ENCODE peak calls at places on chromosomes 7 and 10, in nine cellular contexts. N is uterus, O is IMR-90, X is tibial nerve, B is endothelial cell of umbilical vein, S is body of pancreas, W is ovary, H is breast epithelium, J is HepG2. Z is an unnamed sample.

GRCh38 chr7:158824028-158824427 is 5.3 kb downstream of the ESYT2 start:
- DNase-seq in B (no peak), N (no peak), S (no peak), X (no peak), O (no peak), H (no peak), J (no peak), W (no peak), Z (no peak)

GRCh38 chr10:34994565-34995142 is 95.5 kb downstream of the CUL2 start:
- DNase-seq in H (peak), X (no peak), B (peak), S (peak), W (peak), O (peak), N (peak), J (peak), Z (no peak)

GRCh38 chr7:106054133-106054532 is 58.0 kb downstream of the SYPL1 start:
- DNase-seq in J (no peak), B (no peak), W (no peak), X (no peak), S (no peak), H (no peak), N (no peak), O (no peak), Z (no peak)

GRCh38 chr10:86178401-86179142 is 188.0 kb downstream of the GRID1 start:
- DNase-seq in O (no peak), B (no peak), H (no peak), J (peak), S (peak), W (no peak), X (no peak), N (no peak), Z (no peak)

GRCh38 chr10:31650010-31650409 is 278.6 kb downstream of the ARHGAP12 start:
- DNase-seq in W (peak), J (no peak), B (peak), X (peak), H (no peak), O (peak), N (peak), S (peak), Z (peak)

GRCh38 chr10:71220689-71221540 is 8.5 kb downstream of the UNC5B start:
- DNase-seq in X (no peak), H (peak), B (no peak), W (no peak), N (no peak), J (no peak), O (no peak), S (no peak), Z (peak)

GRCh38 chr10:59896186-59896585 is 10.2 kb downstream of the CCDC6 start:
- DNase-seq in N (no peak), H (no peak), O (no peak), W (no peak), J (no peak), X (no peak), S (no peak), B (no peak), Z (peak)

GRCh38 chr10:82882722-82883121 is 1007.7 kb downstream of the NRG3 start:
- DNase-seq in B (no peak), W (no peak), J (no peak), S (no peak), X (no peak), O (no peak), H (no peak), N (no peak), Z (no peak)

GRCh38 chr7:92968502-92968901 is 132.1 kb upstream of the CDK6 start:
- DNase-seq in S (no peak), J (no peak), O (peak), N (no peak), W (no peak), B (no peak), H (no peak), X (no peak), Z (no peak)

GRCh38 chr10:62734781-62735463 is 69.6 kb upstream of the ADO start:
- DNase-seq in O (no peak), J (no peak), H (no peak), W (no peak), X (no peak), B (no peak), N (no peak), S (no peak), Z (no peak)

GRCh38 chr10:58661336-58661735 is 148.7 kb downstream of the BICC1 start:
- DNase-seq in H (no peak), N (no peak), B (no peak), X (no peak), W (no peak), J (no peak), S (no peak), O (peak), Z (no peak)

DNA sequence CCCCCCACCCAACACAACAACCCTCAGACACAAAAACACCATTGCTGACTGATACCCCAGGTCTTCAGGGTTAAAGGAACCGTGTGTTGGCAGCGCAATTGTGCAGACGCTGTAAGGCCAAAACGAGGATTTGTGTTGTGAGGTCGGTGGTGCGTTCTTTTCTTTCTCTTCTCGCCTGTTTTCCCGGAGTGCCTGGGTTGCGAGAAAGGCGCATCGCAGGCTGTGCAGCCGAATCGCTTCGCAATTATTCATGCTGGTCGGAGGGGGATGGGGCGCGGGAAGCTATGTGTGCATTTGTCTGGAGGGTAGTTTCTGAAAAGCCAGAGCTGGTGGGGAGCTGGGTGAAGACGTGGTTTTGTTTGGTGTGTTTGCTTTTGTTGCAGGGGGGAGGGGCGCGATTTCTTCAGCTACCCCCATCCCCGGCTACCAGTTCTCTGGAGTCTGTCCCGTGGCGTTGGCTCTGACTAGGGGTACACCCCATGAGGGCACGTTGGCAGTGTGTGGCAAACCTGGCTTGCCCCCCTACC is 2.1 kb downstream of the MXI1 start:
- DNase-seq in N (peak), B (peak), J (no peak), S (peak), W (peak), X (no peak), O (peak), H (peak), Z (peak)
- TF ChIP-seq POLR2A in N (no peak), B (no peak), J (peak), S (peak), W (peak), X (no peak), O (no peak), H (peak), Z (no peak)

GRCh38 chr7:24574365-24574764 is 1.1 kb downstream of the PALS2 start:
- DNase-seq in J (no peak), O (peak), X (no peak), H (no peak), S (no peak), N (no peak), B (no peak), W (no peak), Z (no peak)

GRCh38 chr7:24572421-24573007 is 738 bp upstream of the PALS2 start:
- DNase-seq in J (peak), X (peak), O (peak), W (peak), H (peak), B (peak), S (peak), N (peak), Z (peak)

GRCh38 chr7:24572014-24572413 is 1.2 kb upstream of the PALS2 start:
- DNase-seq in O (no peak), H (no peak), X (no peak), B (no peak), S (no peak), J (no peak), W (no peak), N (no peak), Z (no peak)

GRCh38 chr7:24573554-24574338 is 494 bp downstream of the PALS2 start:
- DNase-seq in W (peak), X (peak), N (peak), J (peak), S (peak), O (peak), B (peak), H (peak), Z (peak)

GRCh38 chr7:24573008-24573553 is at the start of gene PALS2:
- DNase-seq in W (peak), B (peak), N (peak), S (peak), H (peak), O (peak), J (peak), X (peak), Z (peak)
- TF ChIP-seq POLR2A in W (peak), B (no peak), N (peak), S (peak), H (no peak), O (no peak), J (no peak), X (peak), Z (no peak)

GRCh38 chr10:79067241-79068202 is 1.2 kb upstream of the ZMIZ1 start:
- DNase-seq in X (peak), O (peak), H (peak), W (peak), B (peak), J (peak), N (peak), S (peak), Z (peak)

GRCh38 chr10:79070091-79070610 is 1.4 kb downstream of the ZMIZ1 start:
- DNase-seq in W (peak), H (no peak), B (no peak), O (no peak), X (no peak), N (no peak), S (peak), J (no peak), Z (peak)

GRCh38 chr10:79069325-79070090 is 742 bp downstream of the ZMIZ1 start:
- DNase-seq in H (no peak), J (no peak), B (peak), X (no peak), N (no peak), O (no peak), S (peak), W (peak), Z (peak)

GRCh38 chr10:79068203-79068561 is 584 bp upstream of the ZMIZ1 start:
- DNase-seq in J (no peak), O (no peak), X (no peak), B (peak), H (no peak), W (no peak), N (no peak), S (no peak), Z (no peak)

DNA sequence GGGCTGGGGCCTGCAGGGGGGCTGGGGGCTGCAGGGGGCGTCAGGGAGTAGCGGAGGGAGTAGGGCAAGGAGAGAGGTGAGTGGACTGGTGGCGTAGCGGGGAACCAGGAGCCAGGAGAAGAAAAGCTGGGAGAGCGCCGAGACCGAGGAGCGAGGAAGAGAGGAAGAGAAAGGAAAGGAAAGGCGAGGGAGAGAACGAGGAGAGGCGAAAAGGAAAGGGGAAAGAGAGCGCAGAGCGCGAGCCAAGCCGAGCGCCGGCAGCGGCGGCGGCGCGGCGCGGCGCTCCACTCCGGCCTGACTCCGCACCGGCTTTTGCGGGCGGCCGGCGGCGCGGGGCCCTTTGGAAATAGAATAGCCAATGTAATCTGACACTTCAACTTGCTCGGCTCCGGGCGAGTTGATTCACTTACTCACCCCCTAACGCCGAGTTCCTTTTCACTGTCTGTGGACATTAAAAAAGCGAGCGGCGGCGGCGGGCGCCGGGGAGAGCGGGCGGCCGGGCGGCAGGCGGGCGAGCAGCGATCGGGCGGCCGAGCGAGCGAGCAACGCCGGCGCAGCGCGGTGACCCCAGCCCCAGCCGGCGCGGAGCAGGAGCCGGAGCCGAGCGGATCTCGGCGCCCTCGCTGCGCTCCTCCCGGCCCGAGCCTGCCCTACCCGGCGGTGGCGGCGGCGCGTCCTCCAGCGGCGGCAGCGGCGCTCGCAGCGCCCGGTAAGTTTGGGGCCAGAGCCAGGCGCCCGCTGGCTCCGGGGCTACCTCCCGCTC is at the start of gene ZMIZ1:
- DNase-seq in X (peak), J (peak), B (peak), N (peak), W (peak), S (peak), O (peak), H (peak), Z (peak)
- TF ChIP-seq POLR2A in X (peak), J (no peak), B (peak), N (peak), W (peak), S (peak), O (peak), H (no peak), Z (peak)

GRCh38 chr7:54758702-54759665 is at the start of gene SEC61G:
- DNase-seq in W (peak), X (peak), B (peak), N (peak), O (peak), J (peak), S (peak), H (peak), Z (peak)
- TF ChIP-seq POLR2A in W (peak), X (peak), B (peak), N (peak), O (peak), J (peak), S (peak), H (peak), Z (peak)

GRCh38 chr10:1101946-1102345 is 45.8 kb downstream of the WDR37 start:
- DNase-seq in J (no peak), S (no peak), N (no peak), O (no peak), W (no peak), X (no peak), H (no peak), B (no peak), Z (no peak)
- TF ChIP-seq POLR2A in J (no peak), S (no peak), N (no peak), O (no peak), W (no peak), X (no peak), H (no peak), B (no peak), Z (no peak)

GRCh38 chr7:55019691-55020480 is 1.1 kb downstream of the EGFR start:
- DNase-seq in J (no peak), N (peak), H (no peak), W (peak), X (no peak), B (no peak), S (peak), O (no peak), Z (peak)
- TF ChIP-seq POLR2A in J (no peak), N (no peak), H (no peak), W (no peak), X (no peak), B (no peak), S (peak), O (no peak), Z (no peak)

GRCh38 chr10:22005763-22006162 is 2.2 kb upstream of the DNAJC1 start:
- DNase-seq in X (no peak), O (no peak), W (no peak), S (no peak), B (no peak), H (no peak), J (no peak), N (no peak), Z (no peak)

GRCh38 chr10:22006379-22006884 is 2.9 kb upstream of the DNAJC1 start:
- DNase-seq in H (no peak), N (no peak), O (no peak), B (no peak), S (no peak), J (no peak), X (no peak), W (no peak), Z (no peak)

GRCh38 chr10:22003964-22004281 is 393 bp upstream of the DNAJC1 start:
- DNase-seq in N (no peak), O (no peak), W (no peak), S (no peak), H (no peak), J (no peak), B (no peak), X (no peak), Z (no peak)

GRCh38 chr10:22002531-22003110 is 909 bp downstream of the DNAJC1 start:
- DNase-seq in H (no peak), W (no peak), X (no peak), S (no peak), B (peak), J (peak), N (no peak), O (peak), Z (no peak)

DNA sequence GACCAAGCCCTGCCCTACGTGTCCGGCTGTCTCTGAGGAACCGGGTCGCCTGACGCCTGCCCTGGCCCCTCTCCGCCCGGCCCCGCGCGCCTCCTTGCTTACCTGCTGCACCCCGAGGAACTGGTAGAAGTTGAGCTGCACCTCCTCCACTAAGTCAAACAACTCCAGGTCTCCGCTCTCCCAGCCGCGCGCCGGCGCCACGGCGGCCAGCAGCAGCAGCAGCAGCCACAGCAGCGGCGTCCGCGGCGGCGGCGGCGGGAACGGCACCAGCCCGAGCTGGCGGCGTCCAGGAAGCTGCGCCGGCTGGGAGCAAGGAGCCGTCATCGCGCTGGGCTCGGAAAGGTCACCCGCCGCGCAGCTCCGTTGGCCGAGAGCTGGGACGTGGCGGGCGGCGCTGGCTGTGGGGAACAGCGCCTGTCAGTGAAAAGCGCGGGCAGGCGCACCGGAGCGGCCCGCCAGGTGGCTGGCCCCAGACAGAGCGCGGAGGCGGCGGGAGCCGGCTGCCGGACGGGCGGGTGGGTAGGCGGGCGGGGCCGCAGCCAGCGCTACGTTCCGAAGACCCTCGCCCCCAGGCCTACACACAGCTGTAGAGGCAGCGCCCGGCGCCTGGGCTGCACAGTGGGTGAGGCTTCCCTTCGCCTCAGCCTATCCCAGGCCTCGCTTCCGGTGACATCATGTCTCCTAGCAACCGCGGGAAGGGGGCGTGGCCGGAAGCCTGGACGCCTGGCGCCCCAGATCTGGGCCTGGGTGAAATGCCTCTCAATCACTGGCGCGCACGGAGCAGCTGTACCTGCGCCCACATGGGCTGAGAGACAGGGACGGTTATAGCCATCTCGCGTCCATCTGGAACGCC is at the start of gene DNAJC1:
- DNase-seq in O (peak), W (peak), N (peak), B (peak), H (peak), J (peak), S (peak), X (peak), Z (peak)
- TF ChIP-seq POLR2A in O (peak), W (peak), N (peak), B (peak), H (no peak), J (peak), S (peak), X (peak), Z (peak)

GRCh38 chr10:4058514-4059029 is 273.6 kb upstream of the KLF6 start:
- DNase-seq in S (no peak), H (no peak), W (no peak), B (no peak), X (no peak), N (no peak), J (no peak), O (no peak), Z (no peak)

GRCh38 chr10:4062072-4062471 is 277.1 kb upstream of the KLF6 start:
- DNase-seq in H (no peak), S (no peak), N (no peak), B (no peak), J (no peak), W (no peak), O (no peak), X (no peak), Z (no peak)

GRCh38 chr10:4062751-4063150 is 277.7 kb upstream of the KLF6 start:
- DNase-seq in H (no peak), O (no peak), B (no peak), N (no peak), S (no peak), X (no peak), W (no peak), J (no peak), Z (no peak)

GRCh38 chr10:4059471-4060138 is 274.6 kb upstream of the KLF6 start:
- DNase-seq in B (no peak), H (no peak), J (no peak), X (no peak), N (no peak), W (no peak), S (no peak), O (no peak), Z (no peak)

DNA sequence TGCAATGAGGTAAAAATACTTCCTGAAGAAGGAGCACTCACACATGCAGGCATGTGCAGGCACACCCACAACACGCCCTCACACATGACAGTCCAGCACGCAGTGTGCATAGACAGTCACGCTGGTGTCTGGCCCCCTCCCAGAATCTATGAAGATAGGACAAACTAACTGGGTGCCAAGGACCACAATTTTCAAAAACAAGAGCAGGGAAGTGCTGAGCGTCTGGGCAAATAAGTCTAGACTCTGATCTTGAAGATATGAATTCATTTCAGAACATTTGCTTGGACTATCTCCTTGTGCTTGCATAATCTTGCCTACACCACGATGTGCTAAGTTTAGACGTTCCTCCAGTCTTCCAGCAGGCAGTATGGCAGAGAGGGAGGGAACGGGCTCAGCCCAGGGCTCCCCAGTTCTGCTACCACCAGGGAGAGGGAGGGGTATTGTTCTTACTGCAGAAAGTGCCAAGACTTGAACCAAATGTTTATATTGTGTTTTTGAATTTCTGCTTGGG is 276.5 kb upstream of the KLF6 start:
- DNase-seq in N (peak), W (no peak), X (peak), S (no peak), J (no peak), B (no peak), H (no peak), O (no peak), Z (peak)
- TF ChIP-seq POLR2A in N (no peak), W (no peak), X (no peak), S (no peak), J (no peak), B (no peak), H (no peak), O (no peak), Z (no peak)

Z was measured in heart left ventricle.